ENCODE peak calls at places on chromosomes 13 and 19, in ten cellular contexts. One of them, this sample, is unnamed.
A peak's percentile ranks its signal among the peaks of the same experiment; 100 is the strongest.

GRCh38 chr19:812049-812816 is 9.5 kb downstream of the PLPPR3 start:
- DNase-seq in HEK293T: no peak
- DNase-seq in AG08396: peak; percentile 27
- DNase-seq in T-helper 9 cell: no peak
- DNase-seq in OCI-LY7: no peak
- DNase-seq in esophagus squamous epithelium: no peak
- DNase-seq in NCI-H748 treated with DMSO at 0.1 percent for 48 hours: no peak
- DNase-seq in stromal cell of bone marrow: no peak
- DNase-seq in neural progenitor cell: no peak
- DNase-seq in lung microvascular endothelial cell: no peak
- DNase-seq in this sample: no peak

GRCh38 chr13:48731957-48732569 is 78.3 kb downstream of the CYSLTR2 start:
- DNase-seq in HEK293T: peak; percentile 75
- DNase-seq in AG08396: no peak
- DNase-seq in T-helper 9 cell: peak; percentile 46
- DNase-seq in OCI-LY7: peak; percentile 33
- DNase-seq in esophagus squamous epithelium: no peak
- DNase-seq in NCI-H748 treated with DMSO at 0.1 percent for 48 hours: peak; percentile 19
- DNase-seq in stromal cell of bone marrow: no peak
- DNase-seq in neural progenitor cell: peak; percentile 73
- DNase-seq in lung microvascular endothelial cell: peak; percentile 57
- DNase-seq in this sample: no peak

GRCh38 chr13:112840472-112841302 is 128.3 kb upstream of the MCF2L start:
- DNase-seq in HEK293T: no peak
- DNase-seq in AG08396: no peak
- DNase-seq in T-helper 9 cell: no peak
- DNase-seq in OCI-LY7: no peak
- DNase-seq in esophagus squamous epithelium: no peak
- DNase-seq in NCI-H748 treated with DMSO at 0.1 percent for 48 hours: no peak
- DNase-seq in stromal cell of bone marrow: no peak
- DNase-seq in neural progenitor cell: no peak
- DNase-seq in lung microvascular endothelial cell: no peak
- DNase-seq in this sample: no peak

GRCh38 chr13:99981115-99982020 is at the start of gene ZIC2:
- DNase-seq in HEK293T: peak; percentile 50
- DNase-seq in AG08396: no peak
- DNase-seq in T-helper 9 cell: no peak
- DNase-seq in OCI-LY7: no peak
- DNase-seq in esophagus squamous epithelium: no peak
- DNase-seq in NCI-H748 treated with DMSO at 0.1 percent for 48 hours: peak; percentile 85
- DNase-seq in stromal cell of bone marrow: no peak
- DNase-seq in neural progenitor cell: peak; percentile 96
- DNase-seq in lung microvascular endothelial cell: peak; percentile 65
- DNase-seq in this sample: peak; percentile 82

GRCh38 chr13:85366759-85367417 is 432.3 kb downstream of the SLITRK6 start:
- DNase-seq in HEK293T: no peak
- DNase-seq in AG08396: no peak
- DNase-seq in T-helper 9 cell: no peak
- DNase-seq in OCI-LY7: no peak
- DNase-seq in esophagus squamous epithelium: no peak
- DNase-seq in NCI-H748 treated with DMSO at 0.1 percent for 48 hours: no peak
- DNase-seq in stromal cell of bone marrow: no peak
- DNase-seq in neural progenitor cell: no peak
- DNase-seq in lung microvascular endothelial cell: no peak
- DNase-seq in this sample: no peak

GRCh38 chr19:29714953-29715694 is at the start of gene C19orf12:
- DNase-seq in HEK293T: peak; percentile 79
- DNase-seq in AG08396: peak; percentile 73
- DNase-seq in T-helper 9 cell: peak; percentile 38
- DNase-seq in OCI-LY7: peak; percentile 82
- DNase-seq in esophagus squamous epithelium: no peak
- DNase-seq in NCI-H748 treated with DMSO at 0.1 percent for 48 hours: no peak
- DNase-seq in stromal cell of bone marrow: peak; percentile 15
- DNase-seq in neural progenitor cell: peak; percentile 85
- DNase-seq in lung microvascular endothelial cell: peak; percentile 59
- DNase-seq in this sample: peak; percentile 43

GRCh38 chr13:93496985-93497673 is 270.5 kb downstream of the GPC6 start:
- DNase-seq in HEK293T: peak; percentile 55
- DNase-seq in AG08396: no peak
- DNase-seq in T-helper 9 cell: no peak
- DNase-seq in OCI-LY7: no peak
- DNase-seq in esophagus squamous epithelium: no peak
- DNase-seq in NCI-H748 treated with DMSO at 0.1 percent for 48 hours: peak; percentile 74
- DNase-seq in stromal cell of bone marrow: no peak
- DNase-seq in neural progenitor cell: peak; percentile 11
- DNase-seq in lung microvascular endothelial cell: no peak
- DNase-seq in this sample: no peak

GRCh38 chr19:39796000-39796498 is 17.4 kb downstream of the LEUTX start:
- DNase-seq in HEK293T: no peak
- DNase-seq in AG08396: no peak
- DNase-seq in T-helper 9 cell: no peak
- DNase-seq in OCI-LY7: no peak
- DNase-seq in esophagus squamous epithelium: no peak
- DNase-seq in NCI-H748 treated with DMSO at 0.1 percent for 48 hours: no peak
- DNase-seq in stromal cell of bone marrow: no peak
- DNase-seq in neural progenitor cell: no peak
- DNase-seq in lung microvascular endothelial cell: no peak
- DNase-seq in this sample: no peak

GRCh38 chr19:11832253-11832912 is 16.1 kb upstream of the ZNF439 start:
- DNase-seq in HEK293T: no peak
- DNase-seq in AG08396: no peak
- DNase-seq in T-helper 9 cell: no peak
- DNase-seq in OCI-LY7: no peak
- DNase-seq in esophagus squamous epithelium: no peak
- DNase-seq in NCI-H748 treated with DMSO at 0.1 percent for 48 hours: no peak
- DNase-seq in stromal cell of bone marrow: no peak
- DNase-seq in neural progenitor cell: no peak
- DNase-seq in lung microvascular endothelial cell: no peak
- DNase-seq in this sample: no peak

GRCh38 chr19:38795549-38795948 is 6.5 kb downstream of the LGALS7B start:
- DNase-seq in HEK293T: no peak
- DNase-seq in AG08396: no peak
- DNase-seq in T-helper 9 cell: no peak
- DNase-seq in OCI-LY7: no peak
- DNase-seq in esophagus squamous epithelium: no peak
- DNase-seq in NCI-H748 treated with DMSO at 0.1 percent for 48 hours: no peak
- DNase-seq in stromal cell of bone marrow: no peak
- DNase-seq in neural progenitor cell: no peak
- DNase-seq in lung microvascular endothelial cell: no peak
- DNase-seq in this sample: no peak

GRCh38 chr19:17107546-17108452 is 32.2 kb downstream of the MYO9B start:
- DNase-seq in HEK293T: peak; percentile 21
- DNase-seq in AG08396: peak; percentile 96
- DNase-seq in T-helper 9 cell: no peak
- DNase-seq in OCI-LY7: no peak
- DNase-seq in esophagus squamous epithelium: no peak
- DNase-seq in NCI-H748 treated with DMSO at 0.1 percent for 48 hours: no peak
- DNase-seq in stromal cell of bone marrow: peak; percentile 99
- DNase-seq in neural progenitor cell: no peak
- DNase-seq in lung microvascular endothelial cell: peak; percentile 89
- DNase-seq in this sample: no peak

GRCh38 chr19:5953680-5954213 is 24.2 kb downstream of the RANBP3 start:
- DNase-seq in HEK293T: no peak
- DNase-seq in AG08396: no peak
- DNase-seq in T-helper 9 cell: no peak
- DNase-seq in OCI-LY7: no peak
- DNase-seq in esophagus squamous epithelium: no peak
- DNase-seq in NCI-H748 treated with DMSO at 0.1 percent for 48 hours: no peak
- DNase-seq in stromal cell of bone marrow: no peak
- DNase-seq in neural progenitor cell: no peak
- DNase-seq in lung microvascular endothelial cell: peak; percentile 48
- DNase-seq in this sample: no peak

This sample was measured in NCI-H774.